ENCODE peak calls at places on chromosomes 5 and 9, in eight cellular contexts. O is breast epithelium, W is sigmoid colon, T is K562, B is HCT116, H is spleen, U is GM23338, Z is SK-N-SH. G is an unnamed sample.

GRCh38 chr5:61697811-61698587 is 365.9 kb downstream of the ZSWIM6 start:
- DNase-seq in O (no peak), W (no peak), T (no peak), B (no peak), H (no peak), U (no peak), Z (no peak), G (no peak)

GRCh38 chr5:172446336-172447051 is 7.8 kb downstream of the SH3PXD2B start:
- DNase-seq in O (no peak), W (no peak), T (no peak), B (no peak), H (peak; percentile 49), U (no peak), Z (peak; percentile 54), G (no peak)

GRCh38 chr9:137277329-137278041 is at the start of gene TOR4A:
- DNase-seq in O (no peak), W (peak; percentile 91), T (peak; percentile 90), B (peak; percentile 80), H (peak; percentile 96), U (peak; percentile 92), Z (no peak), G (peak; percentile 91)

GRCh38 chr9:124683043-124683442 is 88.1 kb downstream of the NR6A1 start:
- DNase-seq in O (no peak), W (no peak), T (no peak), B (no peak), H (no peak), U (no peak), Z (no peak), G (no peak)

GRCh38 chr9:91285729-91286353 is 75.9 kb downstream of the AUH start:
- DNase-seq in O (no peak), W (no peak), T (no peak), B (no peak), H (no peak), U (no peak), Z (no peak), G (no peak)

GRCh38 chr5:90944116-90944515 is 385.5 kb downstream of the ADGRV1 start:
- DNase-seq in O (no peak), W (no peak), T (no peak), B (no peak), H (no peak), U (no peak), Z (no peak), G (no peak)

GRCh38 chr9:20256284-20256948 is 365.9 kb downstream of the MLLT3 start:
- DNase-seq in O (no peak), W (no peak), T (no peak), B (no peak), H (no peak), U (no peak), Z (no peak), G (no peak)

GRCh38 chr5:174159327-174160247 is 114.1 kb downstream of the NSG2 start:
- DNase-seq in O (no peak), W (no peak), T (no peak), B (peak; percentile 91), H (no peak), U (no peak), Z (no peak), G (no peak)

GRCh38 chr5:116046261-116046660 is 14.0 kb downstream of the ARL14EPL start:
- DNase-seq in O (no peak), W (no peak), T (no peak), B (peak; percentile 59), H (no peak), U (no peak), Z (no peak), G (no peak)

GRCh38 chr9:133058051-133058450 is 3.7 kb upstream of the CEL start:
- DNase-seq in O (no peak), W (no peak), T (no peak), B (no peak), H (no peak), U (no peak), Z (no peak), G (no peak)

GRCh38 chr5:170221319-170221718 is 11.5 kb upstream of the C5orf58 start:
- DNase-seq in O (peak; percentile 38), W (no peak), T (no peak), B (no peak), H (no peak), U (peak; percentile 78), Z (no peak), G (no peak)

GRCh38 chr9:88387733-88388202 is 476 bp upstream of the SPIN1 start:
- DNase-seq in O (peak; percentile 47), W (peak; percentile 79), T (no peak), B (peak; percentile 55), H (peak; percentile 89), U (peak; percentile 68), Z (peak; percentile 63), G (peak; percentile 12)

GRCh38 chr5:7902201-7902600 is 33.3 kb downstream of the MTRR start:
- DNase-seq in O (no peak), W (no peak), T (no peak), B (no peak), H (no peak), U (no peak), Z (no peak), G (no peak)

GRCh38 chr9:124776613-124776951 is 351 bp upstream of the OLFML2A start:
- DNase-seq in O (no peak), W (no peak), T (no peak), B (no peak), H (no peak), U (peak; percentile 49), Z (no peak), G (no peak)

GRCh38 chr9:4366649-4367330 is 66.9 kb upstream of the GLIS3 start:
- DNase-seq in O (no peak), W (peak; percentile 66), T (peak; percentile 25), B (peak; percentile 32), H (no peak), U (peak; percentile 78), Z (peak; percentile 12), G (no peak)

GRCh38 chr9:15144567-15145174 is 162.3 kb downstream of the TTC39B start:
- DNase-seq in O (no peak), W (no peak), T (no peak), B (peak; percentile 8), H (no peak), U (no peak), Z (no peak), G (no peak)

GRCh38 chr5:145775893-145776444 is 59.2 kb downstream of the PRELID2 start:
- DNase-seq in O (no peak), W (no peak), T (no peak), B (peak; percentile 47), H (no peak), U (no peak), Z (no peak), G (no peak)

GRCh38 chr5:78594946-78595921 is 53.3 kb downstream of the LHFPL2 start:
- DNase-seq in O (peak; percentile 83), W (peak; percentile 72), T (peak; percentile 24), B (peak; percentile 87), H (no peak), U (no peak), Z (no peak), G (no peak)
- TF ChIP-seq POLR2AphosphoS5 in O (peak; percentile 80), W (peak; percentile 58), T (no peak), B (peak; percentile 63), H (no peak), U (no peak), Z (peak; percentile 83), G (no peak)

DNA sequence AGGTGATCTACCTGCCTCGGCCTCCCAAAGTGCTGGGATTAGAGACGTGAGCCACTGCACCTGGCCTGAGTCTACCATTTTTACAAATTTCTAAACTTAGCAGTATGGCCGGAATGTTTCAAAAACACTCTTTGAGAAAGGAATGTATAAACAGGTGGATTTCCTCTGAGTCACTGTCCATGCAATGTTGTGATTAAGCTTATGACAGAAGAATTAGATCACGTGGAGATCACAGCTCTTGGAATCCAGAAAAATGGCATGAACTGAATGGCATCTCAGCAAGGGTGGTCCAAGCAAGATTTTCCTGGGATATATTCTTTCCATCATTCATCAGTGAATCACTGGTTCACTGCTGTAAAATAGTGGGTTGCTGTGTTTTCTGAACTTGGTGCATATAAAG is 865.0 kb downstream of the PTPRD start:
- DNase-seq in O (no peak), W (no peak), T (no peak), B (no peak), H (no peak), U (no peak), Z (no peak), G (no peak)
- TF ChIP-seq POLR2AphosphoS5 in O (no peak), W (no peak), T (no peak), B (no peak), H (no peak), U (no peak), Z (no peak), G (no peak)

GRCh38 chr9:517993-518392 is 303.3 kb downstream of the DOCK8 start:
- DNase-seq in O (no peak), W (no peak), T (no peak), B (no peak), H (no peak), U (no peak), Z (no peak), G (no peak)
- TF ChIP-seq POLR2AphosphoS5 in O (no peak), W (no peak), T (no peak), B (no peak), H (no peak), U (no peak), Z (no peak), G (no peak)

GRCh38 chr5:96661101-96661840 is 905 bp upstream of the CAST start:
- DNase-seq in O (no peak), W (peak; percentile 70), T (no peak), B (no peak), H (peak; percentile 78), U (peak; percentile 32), Z (peak; percentile 6), G (no peak)

GRCh38 chr5:96663608-96664007 is 1.4 kb downstream of the CAST start:
- DNase-seq in O (no peak), W (no peak), T (no peak), B (no peak), H (no peak), U (no peak), Z (no peak), G (no peak)

GRCh38 chr5:96664669-96665068 is 2.5 kb downstream of the CAST start:
- DNase-seq in O (no peak), W (no peak), T (no peak), B (no peak), H (no peak), U (no peak), Z (no peak), G (no peak)

GRCh38 chr5:96662725-96663513 is 743 bp downstream of the CAST start:
- DNase-seq in O (peak; percentile 91), W (peak; percentile 97), T (peak; percentile 57), B (peak; percentile 81), H (peak; percentile 98), U (peak; percentile 84), Z (peak; percentile 88), G (peak; percentile 85)

DNA sequence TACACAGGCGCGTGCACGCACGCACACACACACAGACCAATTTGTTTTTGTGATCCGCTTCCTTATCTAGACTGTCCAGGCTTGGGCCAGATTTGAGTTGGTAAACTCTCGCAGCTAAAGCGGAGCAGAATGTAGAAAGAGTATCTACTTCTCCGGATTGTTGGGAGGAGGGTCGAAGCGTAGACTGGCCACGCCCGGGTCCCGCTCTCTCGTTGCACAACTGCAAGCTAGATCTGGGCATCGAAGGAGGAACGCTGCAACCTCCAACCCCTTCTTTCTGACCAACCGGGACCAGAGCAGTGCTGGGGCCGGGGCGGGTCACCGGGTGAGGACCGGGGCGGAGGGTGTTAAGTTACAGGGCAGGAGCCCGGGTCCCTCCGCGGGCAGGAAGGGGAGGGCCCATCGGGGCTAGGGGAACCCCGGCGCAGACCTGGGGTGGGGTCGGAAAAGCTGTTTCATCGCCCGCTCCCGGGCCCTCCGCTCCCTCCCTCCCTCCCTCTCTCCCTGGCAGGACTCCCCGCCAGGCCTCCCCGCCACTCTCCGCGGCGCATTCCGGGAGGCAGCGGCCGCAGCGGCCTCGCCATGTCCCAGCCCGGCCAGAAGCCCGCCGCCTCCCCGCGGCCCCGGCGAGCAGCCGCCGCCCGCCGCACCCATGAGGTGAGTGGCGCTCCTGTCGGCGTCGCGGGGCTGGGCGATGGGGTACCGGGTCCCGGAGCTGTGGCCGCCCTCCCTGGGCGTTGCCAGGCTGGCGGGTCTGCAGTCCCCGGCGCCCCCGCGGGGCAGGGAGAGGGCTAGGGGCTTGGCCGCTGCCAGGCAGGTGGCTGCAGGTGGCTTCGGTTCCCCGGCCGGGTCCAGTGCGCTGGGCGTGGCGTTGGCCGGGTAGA is at the start of gene CAST:
- DNase-seq in O (peak; percentile 79), W (peak; percentile 98), T (peak; percentile 24), B (peak; percentile 87), H (peak; percentile 97), U (peak; percentile 95), Z (peak; percentile 82), G (peak; percentile 69)
- TF ChIP-seq POLR2AphosphoS5 in O (peak; percentile 73), W (peak; percentile 81), T (peak; percentile 30), B (peak; percentile 73), H (peak; percentile 87), U (peak; percentile 9), Z (peak; percentile 68), G (no peak)

G was measured in GM12892.